ENCODE peak calls at places on chromosomes 5 and 9, in four cellular contexts. L is lung, B is WERI-Rb-1, U is body of pancreas. F is an unnamed sample.

GRCh38 chr5:27494845-27495244 is 456.5 kb upstream of the CDH9 start:
- DNase-seq in U (no peak), L (no peak), B (no peak), F (no peak)

GRCh38 chr5:103397996-103398581 is 139.5 kb downstream of the MACIR start:
- DNase-seq in L (no peak), U (no peak), B (no peak), F (no peak)

GRCh38 chr5:53482717-53483638 is 2.5 kb downstream of the FST start:
- DNase-seq in U (peak), B (no peak), L (peak), F (peak)

GRCh38 chr5:51694826-51695225 is 311.6 kb downstream of the ISL1 start:
- DNase-seq in B (no peak), L (no peak), U (no peak), F (no peak)

GRCh38 chr5:109532773-109533364 is 123.1 kb upstream of the PJA2 start:
- DNase-seq in L (no peak), U (no peak), B (no peak), F (no peak)

GRCh38 chr9:133846483-133847090 is 108.4 kb upstream of the SARDH start:
- DNase-seq in U (no peak), L (no peak), B (no peak), F (no peak)

GRCh38 chr5:38830521-38831051 is 15.2 kb upstream of the OSMR start:
- DNase-seq in B (no peak), L (no peak), U (no peak), F (no peak)

GRCh38 chr5:67149933-67150523 is 46.6 kb downstream of the CD180 start:
- DNase-seq in L (no peak), B (no peak), U (no peak), F (no peak)

GRCh38 chr5:136375920-136376319 is 10.6 kb upstream of the TRPC7 start:
- DNase-seq in L (no peak), B (no peak), U (no peak), F (no peak)

GRCh38 chr5:8961219-8961618 is 584.7 kb downstream of the SEMA5A start:
- DNase-seq in B (no peak), L (no peak), U (no peak), F (no peak)

GRCh38 chr5:144060598-144060997 is 109.9 kb downstream of the YIPF5 start:
- DNase-seq in L (no peak), B (no peak), U (no peak), F (no peak)

GRCh38 chr5:26761040-26761439 is 277.3 kb downstream of the CDH9 start:
- DNase-seq in U (peak), L (no peak), B (peak), F (no peak)

GRCh38 chr5:157540707-157541451 is 34.7 kb downstream of the ADAM19 start:
- DNase-seq in B (no peak), L (peak), U (no peak), F (no peak)

GRCh38 chr9:33138768-33139167 is 28.4 kb downstream of the B4GALT1 start:
- DNase-seq in U (no peak), B (no peak), L (no peak), F (no peak)

GRCh38 chr5:42854795-42855194 is 43.1 kb upstream of the SELENOP start:
- DNase-seq in B (no peak), L (no peak), U (no peak), F (no peak)

GRCh38 chr5:109529520-109529919 is 119.7 kb upstream of the PJA2 start:
- DNase-seq in B (no peak), U (peak), L (no peak), F (peak)

GRCh38 chr9:124894035-124894740 is 32.3 kb downstream of the ARPC5L start:
- DNase-seq in L (no peak), U (no peak), B (no peak), F (no peak)

GRCh38 chr9:128144239-128145181 is 4.7 kb upstream of the LCN2 start:
- DNase-seq in L (no peak), U (no peak), B (no peak), F (no peak)

DNA sequence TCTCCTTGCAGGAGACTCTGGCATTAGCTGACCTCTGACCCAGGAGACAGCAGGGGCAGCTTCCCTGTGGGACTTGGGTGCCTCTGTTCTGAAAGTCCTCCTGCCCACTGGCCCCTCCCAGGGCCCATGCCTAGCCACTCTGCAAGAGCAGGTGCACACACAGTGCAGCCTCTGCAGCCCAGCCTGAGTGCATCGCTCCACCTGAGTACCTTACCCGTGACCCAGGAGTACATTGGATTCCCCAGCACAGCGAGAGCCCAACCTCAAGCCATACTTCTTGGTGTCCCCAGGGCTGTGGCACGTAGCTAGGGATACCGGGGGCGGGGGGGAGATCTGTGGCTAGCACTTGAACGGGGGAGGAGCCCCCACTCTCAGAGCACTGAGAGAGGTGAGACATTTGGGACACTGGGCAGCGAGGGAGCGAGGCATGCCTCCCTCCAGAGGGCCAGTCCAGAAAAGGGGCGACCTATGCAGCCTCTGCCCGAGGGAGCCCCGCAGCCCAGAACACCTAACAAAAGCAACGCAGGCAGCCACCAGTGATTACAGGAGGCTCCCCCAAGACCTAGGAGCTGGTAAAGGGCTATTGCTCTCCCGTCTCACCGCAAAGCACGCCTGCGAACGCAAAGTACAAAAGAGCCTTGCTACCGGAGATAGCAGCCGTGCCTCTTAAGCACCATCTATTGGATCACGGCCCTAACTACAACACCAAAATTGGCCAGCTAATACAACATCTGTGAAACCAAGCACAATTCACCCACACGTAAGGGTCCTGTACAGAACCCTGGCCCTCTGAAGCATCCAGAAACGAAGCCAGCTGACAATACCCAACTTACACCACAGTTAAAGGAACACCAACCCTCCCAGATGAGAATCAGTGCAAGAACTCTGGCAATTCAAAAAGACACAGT is 826 bp upstream of the PRDM9 start:
- DNase-seq in B (peak), L (no peak), U (no peak), F (no peak)
- TF ChIP-seq CTCF in B (peak), L (no peak), U (no peak), F (no peak)

GRCh38 chr9:98192503-98193335 is at the start of gene CORO2A:
- DNase-seq in L (peak), B (peak), U (peak), F (no peak)

GRCh38 chr9:98190757-98191105 is 1.7 kb downstream of the CORO2A start:
- DNase-seq in B (no peak), L (no peak), U (no peak), F (no peak)

GRCh38 chr9:98193336-98193944 is 1.0 kb upstream of the CORO2A start:
- DNase-seq in U (no peak), L (no peak), B (no peak), F (no peak)

GRCh38 chr9:98191210-98191609 is 1.2 kb downstream of the CORO2A start:
- DNase-seq in U (no peak), B (no peak), L (no peak), F (no peak)

DNA sequence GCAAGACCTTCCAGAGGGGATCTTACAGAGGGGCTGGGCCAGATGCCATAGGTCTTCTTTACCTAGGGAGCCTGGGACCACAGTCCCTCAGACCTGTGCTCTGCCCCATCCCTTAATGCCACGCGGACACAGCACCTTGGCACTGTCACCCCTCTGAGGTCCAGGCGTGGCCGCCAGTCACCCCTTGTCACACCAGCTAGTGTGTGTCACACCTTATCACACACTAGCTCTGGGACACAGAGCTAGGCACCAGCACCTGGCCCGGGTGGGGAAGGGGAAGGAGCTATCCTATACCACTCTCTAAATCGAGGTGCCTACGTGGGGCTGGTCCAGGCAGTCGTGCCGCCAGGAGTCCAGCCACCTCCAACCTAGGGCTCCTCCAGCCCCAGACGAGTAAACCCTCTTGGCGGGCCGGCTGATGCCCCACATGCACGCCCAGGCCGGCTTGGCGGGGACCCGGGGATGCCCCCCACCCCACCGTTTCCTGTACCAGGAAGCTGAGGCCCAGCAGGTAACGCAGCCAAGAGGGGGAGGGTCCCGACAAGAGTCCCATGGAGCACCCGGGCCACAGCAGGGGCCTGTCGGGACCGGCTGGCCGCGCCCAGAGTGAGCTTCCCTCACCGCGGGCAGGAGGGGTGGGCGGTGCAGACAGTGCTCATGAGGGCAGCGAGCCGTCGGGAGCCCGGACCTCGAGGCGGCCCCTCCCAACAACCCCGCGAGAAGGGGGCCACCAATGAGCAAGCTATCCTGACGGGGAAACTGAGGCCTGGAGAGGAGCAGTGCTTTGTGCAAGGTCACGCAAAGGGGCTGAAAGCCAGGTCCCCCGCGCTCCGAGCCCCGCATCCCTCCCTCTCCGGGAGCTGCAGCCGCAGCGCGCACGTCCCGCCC is 578 bp downstream of the CORO2A start:
- DNase-seq in L (peak), U (peak), B (peak), F (no peak)
- H3K27ac ChIP-seq in L (peak), U (no peak), B (peak), F (no peak)

DNA sequence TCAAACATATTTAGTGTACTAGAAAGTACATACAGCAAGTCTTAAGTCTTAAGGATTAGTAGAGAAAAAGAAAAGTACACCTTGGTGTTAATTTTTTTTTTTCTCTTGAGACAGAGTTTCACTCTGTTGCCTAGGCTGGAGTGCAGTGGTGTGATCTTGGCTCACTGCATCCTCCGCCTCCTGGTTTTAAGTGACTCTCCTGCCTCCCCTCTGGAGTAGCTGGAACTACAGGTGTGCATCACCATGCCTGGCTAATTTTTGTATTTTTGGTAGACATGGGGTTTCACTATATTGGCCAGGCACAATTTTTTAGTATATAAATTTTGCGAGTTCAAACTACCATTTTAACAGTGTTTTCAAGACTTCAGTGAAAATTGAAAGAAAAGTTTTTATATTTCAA is 1941.1 kb upstream of the CDH6 start:
- DNase-seq in B (no peak), L (no peak), U (no peak), F (no peak)
- TF ChIP-seq CTCF in B (no peak), L (no peak), U (no peak), F (no peak)

GRCh38 chr9:29212590-29213373 is 1639.5 kb upstream of the C9orf72 start:
- DNase-seq in L (no peak), U (peak), B (peak), F (no peak)

GRCh38 chr9:29211681-29212589 is 1638.7 kb upstream of the C9orf72 start:
- DNase-seq in U (peak), L (peak), B (peak), F (no peak)

GRCh38 chr9:29214702-29215248 is 1641.5 kb upstream of the C9orf72 start:
- DNase-seq in U (no peak), B (peak), L (no peak), F (no peak)

GRCh38 chr9:29213374-29214161 is 1640.3 kb upstream of the C9orf72 start:
- DNase-seq in B (peak), L (no peak), U (peak), F (no peak)

GRCh38 chr9:29214162-29214520 is 1640.9 kb upstream of the C9orf72 start:
- DNase-seq in L (no peak), B (peak), U (peak), F (no peak)
- H3K27ac ChIP-seq in L (no peak), B (no peak), U (no peak), F (no peak)

DNA sequence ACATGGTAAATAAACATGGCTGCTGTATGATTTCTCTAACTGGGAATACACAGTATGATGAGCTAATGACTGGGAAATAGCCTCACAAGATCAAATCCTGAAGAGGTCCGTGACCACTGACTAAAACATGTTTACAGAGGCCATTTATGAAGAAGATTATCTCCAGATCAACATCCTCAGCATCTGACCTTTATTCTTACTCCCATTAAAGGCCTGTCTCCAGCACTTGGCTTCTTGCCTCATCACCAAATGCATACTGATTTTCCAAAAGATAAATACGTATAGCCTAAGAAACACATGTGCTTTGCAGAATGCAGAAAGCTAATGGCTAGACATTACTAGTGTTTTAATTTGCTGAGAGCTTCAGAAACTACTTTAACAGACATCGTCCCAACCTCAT is 108.0 kb upstream of the TSLP start:
- DNase-seq in B (no peak), U (no peak), L (no peak), F (no peak)
- TF ChIP-seq CTCF in B (no peak), U (no peak), L (no peak), F (no peak)

F was measured in ascending aorta.